ENCODE peak calls at places on chromosome 14, in five cellular contexts. One of them, this sample, is unnamed.

GRCh38 chr14:49581209-49581960 is 4.8 kb downstream of the RPS29 start:
- DNase-seq in dorsolateral prefrontal cortex: no peak
- DNase-seq in HuH-7: no peak
- DNase-seq in osteocyte: peak
- DNase-seq in posterior vena cava: no peak
- DNase-seq in this sample: no peak

GRCh38 chr14:99273025-99273723 is 1.2 kb upstream of the BCL11B start:
- DNase-seq in dorsolateral prefrontal cortex: no peak
- DNase-seq in HuH-7: no peak
- DNase-seq in osteocyte: no peak
- DNase-seq in posterior vena cava: no peak
- DNase-seq in this sample: no peak

GRCh38 chr14:27506272-27506671 is 908.4 kb upstream of the NOVA1 start:
- DNase-seq in dorsolateral prefrontal cortex: no peak
- DNase-seq in HuH-7: no peak
- DNase-seq in osteocyte: no peak
- DNase-seq in posterior vena cava: no peak
- DNase-seq in this sample: no peak

GRCh38 chr14:40417777-40418401 is 985.7 kb upstream of the FBXO33 start:
- DNase-seq in dorsolateral prefrontal cortex: no peak
- DNase-seq in HuH-7: peak
- DNase-seq in osteocyte: no peak
- DNase-seq in posterior vena cava: no peak
- DNase-seq in this sample: no peak

GRCh38 chr14:100522616-100523021 is 64.6 kb downstream of the BEGAIN start:
- DNase-seq in dorsolateral prefrontal cortex: no peak
- DNase-seq in HuH-7: no peak
- DNase-seq in osteocyte: peak
- DNase-seq in posterior vena cava: peak
- DNase-seq in this sample: no peak

GRCh38 chr14:20830831-20831230 is 28.2 kb upstream of the RNASE1 start:
- DNase-seq in dorsolateral prefrontal cortex: no peak
- DNase-seq in HuH-7: no peak
- DNase-seq in osteocyte: no peak
- DNase-seq in posterior vena cava: no peak
- DNase-seq in this sample: no peak

GRCh38 chr14:104359301-104359968 is 220.1 kb upstream of the C14orf180 start:
- DNase-seq in dorsolateral prefrontal cortex: no peak
- DNase-seq in HuH-7: no peak
- DNase-seq in osteocyte: no peak
- DNase-seq in posterior vena cava: peak
- DNase-seq in this sample: no peak

GRCh38 chr14:99872786-99873440 is 79.7 kb downstream of the EML1 start:
- DNase-seq in dorsolateral prefrontal cortex: no peak
- DNase-seq in HuH-7: no peak
- DNase-seq in osteocyte: no peak
- DNase-seq in posterior vena cava: no peak
- DNase-seq in this sample: no peak

GRCh38 chr14:77485256-77485655 is 13.4 kb downstream of the ISM2 start:
- DNase-seq in dorsolateral prefrontal cortex: no peak
- DNase-seq in HuH-7: no peak
- DNase-seq in osteocyte: no peak
- DNase-seq in posterior vena cava: no peak
- DNase-seq in this sample: no peak

GRCh38 chr14:88563845-88564244 is 1.0 kb downstream of the ZC3H14 start:
- DNase-seq in dorsolateral prefrontal cortex: no peak
- DNase-seq in HuH-7: no peak
- DNase-seq in osteocyte: no peak
- DNase-seq in posterior vena cava: no peak
- DNase-seq in this sample: no peak

GRCh38 chr14:74913986-74914573 is 9.0 kb downstream of the RPS6KL1 start:
- DNase-seq in dorsolateral prefrontal cortex: no peak
- DNase-seq in HuH-7: peak
- DNase-seq in osteocyte: no peak
- DNase-seq in posterior vena cava: no peak
- DNase-seq in this sample: peak

GRCh38 chr14:24052656-24053547 is 1.1 kb downstream of the CARMIL3 start:
- DNase-seq in dorsolateral prefrontal cortex: no peak
- DNase-seq in HuH-7: no peak
- DNase-seq in osteocyte: no peak
- DNase-seq in posterior vena cava: peak
- DNase-seq in this sample: no peak

GRCh38 chr14:98999901-99000300 is 272.1 kb downstream of the BCL11B start:
- DNase-seq in dorsolateral prefrontal cortex: no peak
- DNase-seq in HuH-7: no peak
- DNase-seq in osteocyte: no peak
- DNase-seq in posterior vena cava: no peak
- DNase-seq in this sample: no peak

GRCh38 chr14:92039073-92039719 is 663 bp downstream of the TRIP11 start:
- DNase-seq in dorsolateral prefrontal cortex: no peak
- DNase-seq in HuH-7: peak
- DNase-seq in osteocyte: peak
- DNase-seq in posterior vena cava: no peak
- DNase-seq in this sample: no peak

GRCh38 chr14:49506650-49507049 is 79.5 kb downstream of the RPS29 start:
- DNase-seq in dorsolateral prefrontal cortex: no peak
- DNase-seq in HuH-7: no peak
- DNase-seq in osteocyte: no peak
- DNase-seq in posterior vena cava: no peak
- DNase-seq in this sample: no peak

GRCh38 chr14:24067133-24068082 is 4.0 kb upstream of the CPNE6 start:
- DNase-seq in dorsolateral prefrontal cortex: no peak
- DNase-seq in HuH-7: no peak
- DNase-seq in osteocyte: no peak
- DNase-seq in posterior vena cava: peak
- DNase-seq in this sample: no peak

GRCh38 chr14:35425850-35426249 is 21.3 kb upstream of the NFKBIA start:
- DNase-seq in dorsolateral prefrontal cortex: no peak
- DNase-seq in HuH-7: no peak
- DNase-seq in osteocyte: no peak
- DNase-seq in posterior vena cava: no peak
- DNase-seq in this sample: no peak

GRCh38 chr14:56580317-56580711 is 716 bp downstream of the TMEM260 start:
- DNase-seq in dorsolateral prefrontal cortex: no peak
- DNase-seq in HuH-7: no peak
- DNase-seq in osteocyte: no peak
- DNase-seq in posterior vena cava: no peak
- DNase-seq in this sample: no peak

GRCh38 chr14:84749191-84749945 is 780.6 kb upstream of the FLRT2 start:
- DNase-seq in dorsolateral prefrontal cortex: no peak
- DNase-seq in HuH-7: no peak
- DNase-seq in osteocyte: no peak
- DNase-seq in posterior vena cava: no peak
- DNase-seq in this sample: no peak

GRCh38 chr14:96167224-96168148 is 37.2 kb upstream of the BDKRB2 start:
- DNase-seq in dorsolateral prefrontal cortex: no peak
- DNase-seq in HuH-7: no peak
- DNase-seq in osteocyte: no peak
- DNase-seq in posterior vena cava: no peak
- DNase-seq in this sample: no peak

GRCh38 chr14:74555476-74556050 is 56.5 kb downstream of the LTBP2 start:
- DNase-seq in dorsolateral prefrontal cortex: no peak
- DNase-seq in HuH-7: no peak
- DNase-seq in osteocyte: no peak
- DNase-seq in posterior vena cava: peak
- DNase-seq in this sample: no peak

GRCh38 chr14:66746316-66747006 is 238.5 kb downstream of the GPHN start:
- DNase-seq in dorsolateral prefrontal cortex: no peak
- DNase-seq in HuH-7: peak
- DNase-seq in osteocyte: no peak
- DNase-seq in posterior vena cava: no peak
- DNase-seq in this sample: no peak

GRCh38 chr14:77124345-77125274 is 17.0 kb downstream of the ZDHHC22 start:
- DNase-seq in dorsolateral prefrontal cortex: peak
- DNase-seq in HuH-7: peak
- DNase-seq in osteocyte: no peak
- DNase-seq in posterior vena cava: no peak
- DNase-seq in this sample: peak

GRCh38 chr14:75968461-75968860 is 13.3 kb downstream of the TGFB3 start:
- DNase-seq in dorsolateral prefrontal cortex: no peak
- DNase-seq in HuH-7: no peak
- DNase-seq in osteocyte: no peak
- DNase-seq in posterior vena cava: no peak
- DNase-seq in this sample: no peak

GRCh38 chr14:96274122-96274910 is 18.3 kb downstream of the BDKRB1 start:
- DNase-seq in dorsolateral prefrontal cortex: no peak
- DNase-seq in HuH-7: no peak
- DNase-seq in osteocyte: peak
- DNase-seq in posterior vena cava: no peak
- DNase-seq in this sample: peak

GRCh38 chr14:21846227-21846885 is 172.7 kb upstream of the OR4E1 start:
- DNase-seq in dorsolateral prefrontal cortex: no peak
- DNase-seq in HuH-7: peak
- DNase-seq in osteocyte: no peak
- DNase-seq in posterior vena cava: peak
- DNase-seq in this sample: no peak

GRCh38 chr14:96184737-96185136 is 19.9 kb upstream of the BDKRB2 start:
- DNase-seq in dorsolateral prefrontal cortex: peak
- DNase-seq in HuH-7: no peak
- DNase-seq in osteocyte: no peak
- DNase-seq in posterior vena cava: no peak
- DNase-seq in this sample: no peak

GRCh38 chr14:31966896-31967668 is 110.0 kb upstream of the ARHGAP5 start:
- DNase-seq in dorsolateral prefrontal cortex: peak
- DNase-seq in HuH-7: no peak
- DNase-seq in osteocyte: no peak
- DNase-seq in posterior vena cava: no peak
- DNase-seq in this sample: no peak

GRCh38 chr14:83529531-83529930 is 1995.9 kb upstream of the SEL1L start:
- DNase-seq in dorsolateral prefrontal cortex: no peak
- DNase-seq in HuH-7: no peak
- DNase-seq in osteocyte: no peak
- DNase-seq in posterior vena cava: no peak
- DNase-seq in this sample: no peak

GRCh38 chr14:26276757-26277156 is 321.1 kb downstream of the NOVA1 start:
- DNase-seq in dorsolateral prefrontal cortex: no peak
- DNase-seq in HuH-7: no peak
- DNase-seq in osteocyte: no peak
- DNase-seq in posterior vena cava: no peak
- DNase-seq in this sample: no peak

GRCh38 chr14:93185333-93185688 is 194 bp downstream of the LYSET start:
- DNase-seq in dorsolateral prefrontal cortex: no peak
- DNase-seq in HuH-7: no peak
- DNase-seq in osteocyte: no peak
- DNase-seq in posterior vena cava: no peak
- DNase-seq in this sample: no peak